ENCODE peak calls at places on chromosomes 5 and 9, in four cellular contexts. One of them, this sample, is unnamed.

GRCh38 chr9:95764920-95765319 is 110.6 kb upstream of the ERCC6L2 start:
- DNase-seq in keratinocyte: no peak
- DNase-seq in breast epithelium: no peak
- DNase-seq in amygdala: no peak
- DNase-seq in this sample: no peak

GRCh38 chr5:9853309-9853708 is 223.2 kb upstream of the TAS2R1 start:
- DNase-seq in keratinocyte: no peak
- DNase-seq in breast epithelium: no peak
- DNase-seq in amygdala: no peak
- DNase-seq in this sample: no peak

GRCh38 chr5:112205840-112206239 is 213.2 kb downstream of the EPB41L4A start:
- DNase-seq in keratinocyte: no peak
- DNase-seq in breast epithelium: no peak
- DNase-seq in amygdala: no peak
- DNase-seq in this sample: no peak

GRCh38 chr5:58407042-58407709 is 52.7 kb downstream of the PLK2 start:
- DNase-seq in keratinocyte: no peak
- DNase-seq in breast epithelium: no peak
- DNase-seq in amygdala: no peak
- DNase-seq in this sample: peak

GRCh38 chr9:1032181-1032580 is 18.0 kb upstream of the DMRT2 start:
- DNase-seq in keratinocyte: no peak
- DNase-seq in breast epithelium: no peak
- DNase-seq in amygdala: no peak
- DNase-seq in this sample: no peak

GRCh38 chr5:40680741-40681350 is 1.1 kb downstream of the PTGER4 start:
- DNase-seq in keratinocyte: no peak
- DNase-seq in breast epithelium: no peak
- DNase-seq in amygdala: no peak
- DNase-seq in this sample: no peak

GRCh38 chr9:126149661-126150060 is 177.0 kb upstream of the MVB12B start:
- DNase-seq in keratinocyte: no peak
- DNase-seq in breast epithelium: no peak
- DNase-seq in amygdala: no peak
- DNase-seq in this sample: no peak

GRCh38 chr5:66207800-66208561 is 63.9 kb downstream of the SREK1 start:
- DNase-seq in keratinocyte: no peak
- DNase-seq in breast epithelium: no peak
- DNase-seq in amygdala: no peak
- DNase-seq in this sample: no peak

GRCh38 chr9:36739538-36740116 is 166.9 kb downstream of the MELK start:
- DNase-seq in keratinocyte: no peak
- DNase-seq in breast epithelium: no peak
- DNase-seq in amygdala: no peak
- DNase-seq in this sample: no peak

GRCh38 chr5:135437796-135438560 is 9.2 kb downstream of the DCANP1 start:
- DNase-seq in keratinocyte: no peak
- DNase-seq in breast epithelium: no peak
- DNase-seq in amygdala: no peak
- DNase-seq in this sample: peak

GRCh38 chr5:9932770-9933169 is 302.6 kb upstream of the TAS2R1 start:
- DNase-seq in keratinocyte: no peak
- DNase-seq in breast epithelium: no peak
- DNase-seq in amygdala: no peak
- DNase-seq in this sample: peak

GRCh38 chr9:36332006-36332405 is 68.1 kb downstream of the RNF38 start:
- DNase-seq in keratinocyte: no peak
- DNase-seq in breast epithelium: no peak
- DNase-seq in amygdala: no peak
- DNase-seq in this sample: no peak

GRCh38 chr9:79111653-79112052 is 460.1 kb upstream of the TLE4 start:
- DNase-seq in keratinocyte: no peak
- DNase-seq in breast epithelium: no peak
- DNase-seq in amygdala: no peak
- DNase-seq in this sample: no peak

GRCh38 chr5:175743676-175744210 is 85.9 kb downstream of the HRH2 start:
- DNase-seq in keratinocyte: no peak
- DNase-seq in breast epithelium: no peak
- DNase-seq in amygdala: no peak
- DNase-seq in this sample: no peak

GRCh38 chr5:56019306-56020272 is 24.8 kb upstream of the IL6ST start:
- DNase-seq in keratinocyte: no peak
- DNase-seq in breast epithelium: no peak
- DNase-seq in amygdala: no peak
- DNase-seq in this sample: no peak

GRCh38 chr5:34684281-34684979 is 28.3 kb downstream of the RAI14 start:
- DNase-seq in keratinocyte: peak
- DNase-seq in breast epithelium: no peak
- DNase-seq in amygdala: peak
- DNase-seq in this sample: peak

GRCh38 chr9:129624947-129625346 is 1.0 kb upstream of the NTMT1 start:
- DNase-seq in keratinocyte: peak
- DNase-seq in breast epithelium: no peak
- DNase-seq in amygdala: no peak
- DNase-seq in this sample: no peak

GRCh38 chr5:169895876-169896275 is 84.4 kb downstream of the INSYN2B start:
- DNase-seq in keratinocyte: no peak
- DNase-seq in breast epithelium: no peak
- DNase-seq in amygdala: peak
- DNase-seq in this sample: no peak

GRCh38 chr5:72559866-72560766 is 52.9 kb upstream of the ZNF366 start:
- DNase-seq in keratinocyte: no peak
- DNase-seq in breast epithelium: no peak
- DNase-seq in amygdala: peak
- DNase-seq in this sample: no peak

GRCh38 chr9:70868044-70868443 is 253.4 kb downstream of the TRPM3 start:
- DNase-seq in keratinocyte: no peak
- DNase-seq in breast epithelium: no peak
- DNase-seq in amygdala: no peak
- DNase-seq in this sample: no peak

GRCh38 chr5:160312960-160313734 is 783 bp upstream of the CCNJL start:
- DNase-seq in keratinocyte: no peak
- DNase-seq in breast epithelium: no peak
- DNase-seq in amygdala: no peak
- DNase-seq in this sample: no peak

GRCh38 chr9:129497064-129497836 is 123.7 kb downstream of the C9orf50 start:
- DNase-seq in keratinocyte: no peak
- DNase-seq in breast epithelium: peak
- DNase-seq in amygdala: peak
- DNase-seq in this sample: peak

GRCh38 chr5:148353634-148354033 is 18.3 kb downstream of the SPINK9 start:
- DNase-seq in keratinocyte: no peak
- DNase-seq in breast epithelium: no peak
- DNase-seq in amygdala: no peak
- DNase-seq in this sample: no peak